ENCODE peak calls at places on chromosomes 7 and 10, in seven cellular contexts. K, U, Y, X, P, N and B are unnamed samples.

GRCh38 chr7:31078363-31078990 is 26.4 kb downstream of the ADCYAP1R1 start:
- DNase-seq in N (no peak), Y (no peak), P (no peak), K (no peak), X (no peak), U (no peak), B (no peak)

GRCh38 chr10:91932737-91933136 is 9.2 kb downstream of the BTAF1 start:
- DNase-seq in X (no peak), P (no peak), N (no peak), Y (no peak), K (no peak), U (no peak), B (no peak)

GRCh38 chr10:101630420-101630920 is 42.3 kb downstream of the DPCD start:
- DNase-seq in P (no peak), U (no peak), X (no peak), Y (no peak), N (no peak), K (no peak), B (no peak)

GRCh38 chr7:105399043-105399725 is 10.5 kb upstream of the SRPK2 start:
- DNase-seq in K (peak; percentile 59), U (no peak), Y (no peak), N (no peak), X (peak; percentile 59), P (peak; percentile 48), B (no peak)

GRCh38 chr7:110224643-110225042 is 866.3 kb upstream of the LRRN3 start:
- DNase-seq in N (no peak), P (no peak), Y (no peak), U (no peak), K (no peak), X (peak; percentile 11), B (no peak)

GRCh38 chr7:110017405-110017804 is 1073.5 kb upstream of the LRRN3 start:
- DNase-seq in P (no peak), N (no peak), Y (no peak), X (no peak), K (no peak), U (no peak), B (no peak)

GRCh38 chr7:138570715-138571114 is 110.7 kb downstream of the TRIM24 start:
- DNase-seq in Y (no peak), X (no peak), P (no peak), K (no peak), N (no peak), U (no peak), B (no peak)

GRCh38 chr7:100120518-100121085 is 1.2 kb downstream of the CNPY4 start:
- DNase-seq in U (no peak), K (no peak), X (no peak), N (no peak), Y (no peak), P (no peak), B (no peak)

GRCh38 chr10:119139464-119140067 is 25.9 kb downstream of the SFXN4 start:
- DNase-seq in Y (no peak), N (peak; percentile 76), X (no peak), K (peak; percentile 28), P (peak; percentile 31), U (peak; percentile 53), B (peak; percentile 55)

GRCh38 chr7:102170417-102170970 is 116.2 kb upstream of the SH2B2 start:
- DNase-seq in P (no peak), X (no peak), K (peak; percentile 12), Y (no peak), N (peak; percentile 64), U (no peak), B (peak; percentile 61)

GRCh38 chr10:46285300-46285699 is 1.5 kb upstream of the ANTXRL start:
- DNase-seq in K (no peak), U (no peak), X (no peak), P (no peak), N (no peak), Y (no peak), B (no peak)

GRCh38 chr7:27107901-27108381 is 5.5 kb upstream of the HOXA2 start:
- DNase-seq in U (no peak), K (no peak), Y (peak; percentile 55), X (no peak), P (no peak), N (no peak), B (no peak)

GRCh38 chr10:43045246-43045621 is 31.6 kb upstream of the RET start:
- DNase-seq in K (no peak), N (no peak), X (no peak), P (no peak), U (no peak), Y (peak; percentile 52), B (peak; percentile 42)

GRCh38 chr7:30160329-30160728 is 25.5 kb downstream of the MTURN start:
- DNase-seq in K (no peak), P (no peak), X (no peak), Y (no peak), N (no peak), U (no peak), B (no peak)

GRCh38 chr7:106061301-106061979 is 50.7 kb downstream of the SYPL1 start:
- DNase-seq in N (no peak), X (no peak), K (no peak), Y (no peak), U (no peak), P (no peak), B (no peak)

GRCh38 chr7:24701232-24701898 is 55.9 kb downstream of the GSDME start:
- DNase-seq in N (peak; percentile 32), K (peak; percentile 88), P (peak; percentile 91), Y (no peak), U (no peak), X (peak; percentile 70), B (no peak)

GRCh38 chr7:77655836-77656455 is 40.3 kb upstream of the RSBN1L start:
- DNase-seq in U (no peak), K (no peak), N (no peak), Y (no peak), X (peak; percentile 21), P (no peak), B (no peak)

GRCh38 chr10:103276941-103277712 is at the start of gene INA:
- DNase-seq in N (peak; percentile 88), P (peak; percentile 33), Y (no peak), U (no peak), X (peak; percentile 18), K (peak; percentile 30), B (peak; percentile 79)

GRCh38 chr10:122487231-122487765 is 25.9 kb downstream of the HTRA1 start:
- DNase-seq in X (peak; percentile 76), Y (no peak), P (no peak), K (peak; percentile 87), U (no peak), N (no peak), B (no peak)

GRCh38 chr10:88289342-88289741 is 293.8 kb downstream of the RNLS start:
- DNase-seq in N (no peak), Y (no peak), K (peak; percentile 6), U (no peak), X (no peak), P (no peak), B (no peak)

GRCh38 chr7:75920431-75921161 is 5.6 kb downstream of the POR start:
- DNase-seq in N (no peak), U (no peak), P (no peak), X (peak; percentile 80), K (peak; percentile 37), Y (no peak), B (no peak)

GRCh38 chr7:150383710-150384397 is 4.7 kb downstream of the ZNF775 start:
- DNase-seq in X (no peak), N (peak; percentile 81), P (no peak), Y (peak; percentile 89), K (no peak), U (no peak), B (peak; percentile 97)